ENCODE peak calls at places on chromosomes 4 and X, in eight cellular contexts. One of them, this sample, is unnamed. For H3K9me3, the result is how much of the 10 kb centered on the place peaks cover.

GRCh38 chrX:136646602-136647239 is 1.2 kb upstream of the CD40LG start:
- DNase-seq in stomach: no peak
- DNase-seq in pancreas: no peak
- DNase-seq in CD8-positive, alpha-beta memory T cell: no peak
- DNase-seq in tibial artery: no peak
- DNase-seq in cardiac muscle cell: no peak
- DNase-seq in small intestine: no peak
- DNase-seq in fibroblast of lung: no peak
- DNase-seq in this sample: no peak

GRCh38 chr4:137558951-137559350 is 26.7 kb upstream of the PCDH18 start:
- DNase-seq in stomach: no peak
- DNase-seq in small intestine: no peak
- DNase-seq in CD8-positive, alpha-beta memory T cell: no peak
- DNase-seq in cardiac muscle cell: peak
- DNase-seq in tibial artery: no peak
- DNase-seq in fibroblast of lung: peak
- DNase-seq in pancreas: no peak
- DNase-seq in this sample: no peak

GRCh38 chrX:38768079-38768478 is 33.2 kb upstream of the MID1IP1 start:
- DNase-seq in tibial artery: no peak
- DNase-seq in cardiac muscle cell: peak
- DNase-seq in fibroblast of lung: peak
- DNase-seq in CD8-positive, alpha-beta memory T cell: no peak
- DNase-seq in stomach: no peak
- DNase-seq in small intestine: peak
- DNase-seq in pancreas: no peak
- DNase-seq in this sample: peak

GRCh38 chrX:41180194-41180902 is 95.1 kb downstream of the USP9X start:
- DNase-seq in stomach: peak
- DNase-seq in cardiac muscle cell: peak
- DNase-seq in CD8-positive, alpha-beta memory T cell: peak
- DNase-seq in tibial artery: peak
- DNase-seq in pancreas: peak
- DNase-seq in small intestine: peak
- DNase-seq in fibroblast of lung: peak
- DNase-seq in this sample: peak

GRCh38 chr4:19689511-19689910 is 562.2 kb upstream of the SLIT2 start:
- DNase-seq in pancreas: no peak
- DNase-seq in tibial artery: no peak
- DNase-seq in CD8-positive, alpha-beta memory T cell: no peak
- DNase-seq in small intestine: no peak
- DNase-seq in fibroblast of lung: peak
- DNase-seq in cardiac muscle cell: peak
- DNase-seq in stomach: no peak
- DNase-seq in this sample: peak

GRCh38 chr4:144565558-144566195 is 80.3 kb upstream of the HHIP start:
- DNase-seq in small intestine: no peak
- DNase-seq in cardiac muscle cell: no peak
- DNase-seq in fibroblast of lung: peak
- DNase-seq in stomach: no peak
- DNase-seq in CD8-positive, alpha-beta memory T cell: no peak
- DNase-seq in pancreas: no peak
- DNase-seq in tibial artery: no peak
- DNase-seq in this sample: no peak

GRCh38 chr4:185165605-185166063 is 22.6 kb downstream of the SLC25A4 start:
- DNase-seq in tibial artery: no peak
- DNase-seq in CD8-positive, alpha-beta memory T cell: no peak
- DNase-seq in fibroblast of lung: peak
- DNase-seq in stomach: no peak
- DNase-seq in small intestine: peak
- DNase-seq in cardiac muscle cell: peak
- DNase-seq in pancreas: no peak
- DNase-seq in this sample: no peak

GRCh38 chrX:106791495-106791894 is 11.0 kb upstream of the TBC1D8B start:
- DNase-seq in pancreas: no peak
- DNase-seq in cardiac muscle cell: peak
- DNase-seq in fibroblast of lung: peak
- DNase-seq in small intestine: no peak
- DNase-seq in stomach: no peak
- DNase-seq in tibial artery: no peak
- DNase-seq in CD8-positive, alpha-beta memory T cell: no peak
- DNase-seq in this sample: no peak

GRCh38 chr4:47468686-47469365 is 5.3 kb upstream of the COMMD8 start:
- DNase-seq in fibroblast of lung: peak
- DNase-seq in pancreas: no peak
- DNase-seq in cardiac muscle cell: peak
- DNase-seq in CD8-positive, alpha-beta memory T cell: no peak
- DNase-seq in small intestine: no peak
- DNase-seq in stomach: no peak
- DNase-seq in tibial artery: no peak
- DNase-seq in this sample: no peak

GRCh38 chr4:105957680-105958079 is 62.4 kb downstream of the NPNT start:
- DNase-seq in fibroblast of lung: no peak
- DNase-seq in stomach: no peak
- DNase-seq in tibial artery: no peak
- DNase-seq in small intestine: no peak
- DNase-seq in pancreas: no peak
- DNase-seq in cardiac muscle cell: no peak
- DNase-seq in CD8-positive, alpha-beta memory T cell: no peak
- DNase-seq in this sample: no peak

GRCh38 chrX:111035256-111035655 is 60.7 kb upstream of the PAK3 start:
- DNase-seq in pancreas: no peak
- DNase-seq in tibial artery: no peak
- DNase-seq in CD8-positive, alpha-beta memory T cell: no peak
- DNase-seq in fibroblast of lung: no peak
- DNase-seq in small intestine: no peak
- DNase-seq in stomach: no peak
- DNase-seq in cardiac muscle cell: no peak
- DNase-seq in this sample: no peak

GRCh38 chr4:152815078-152815477 is 35.3 kb downstream of the ARFIP1 start:
- DNase-seq in tibial artery: no peak
- DNase-seq in fibroblast of lung: no peak
- DNase-seq in pancreas: no peak
- DNase-seq in stomach: no peak
- DNase-seq in small intestine: no peak
- DNase-seq in cardiac muscle cell: peak
- DNase-seq in CD8-positive, alpha-beta memory T cell: no peak
- DNase-seq in this sample: no peak

GRCh38 chr4:8250637-8251036 is 18.9 kb upstream of the HTRA3 start:
- DNase-seq in pancreas: no peak
- DNase-seq in fibroblast of lung: no peak
- DNase-seq in tibial artery: no peak
- DNase-seq in stomach: no peak
- DNase-seq in CD8-positive, alpha-beta memory T cell: no peak
- DNase-seq in small intestine: no peak
- DNase-seq in cardiac muscle cell: no peak
- DNase-seq in this sample: no peak

GRCh38 chr4:176735300-176735699 is 57.4 kb downstream of the VEGFC start:
- DNase-seq in small intestine: no peak
- DNase-seq in fibroblast of lung: peak
- DNase-seq in CD8-positive, alpha-beta memory T cell: no peak
- DNase-seq in pancreas: no peak
- DNase-seq in stomach: no peak
- DNase-seq in cardiac muscle cell: peak
- DNase-seq in tibial artery: no peak
- DNase-seq in this sample: peak

GRCh38 chr4:136713140-136713539 is 819.2 kb downstream of the PCDH18 start:
- DNase-seq in fibroblast of lung: peak
- DNase-seq in pancreas: no peak
- DNase-seq in CD8-positive, alpha-beta memory T cell: no peak
- DNase-seq in stomach: no peak
- DNase-seq in cardiac muscle cell: peak
- DNase-seq in tibial artery: no peak
- DNase-seq in small intestine: no peak
- DNase-seq in this sample: no peak

GRCh38 chr4:3227878-3228675 is 20.9 kb upstream of the MSANTD1 start:
- DNase-seq in small intestine: no peak
- DNase-seq in stomach: no peak
- DNase-seq in tibial artery: no peak
- DNase-seq in CD8-positive, alpha-beta memory T cell: no peak
- DNase-seq in fibroblast of lung: peak
- DNase-seq in cardiac muscle cell: no peak
- DNase-seq in pancreas: no peak
- DNase-seq in this sample: no peak

GRCh38 chr4:130632731-130633604 is 1537.0 kb downstream of the C4orf33 start:
- DNase-seq in fibroblast of lung: peak
- DNase-seq in small intestine: no peak
- DNase-seq in cardiac muscle cell: no peak
- DNase-seq in CD8-positive, alpha-beta memory T cell: no peak
- DNase-seq in pancreas: no peak
- DNase-seq in stomach: no peak
- DNase-seq in tibial artery: no peak
- DNase-seq in this sample: no peak

GRCh38 chr4:1081689-1082040 is 31.7 kb downstream of the RNF212 start:
- DNase-seq in tibial artery: no peak
- DNase-seq in cardiac muscle cell: peak
- DNase-seq in fibroblast of lung: peak
- DNase-seq in small intestine: no peak
- DNase-seq in CD8-positive, alpha-beta memory T cell: no peak
- DNase-seq in stomach: no peak
- DNase-seq in pancreas: no peak
- DNase-seq in this sample: no peak

GRCh38 chr4:74456056-74456744 is 11.3 kb downstream of the AREG start:
- DNase-seq in fibroblast of lung: no peak
- DNase-seq in small intestine: no peak
- DNase-seq in CD8-positive, alpha-beta memory T cell: no peak
- DNase-seq in cardiac muscle cell: peak
- DNase-seq in stomach: no peak
- DNase-seq in tibial artery: no peak
- DNase-seq in pancreas: no peak
- DNase-seq in this sample: no peak

GRCh38 chrX:30948626-30949025 is 59.6 kb upstream of the TAB3 start:
- DNase-seq in small intestine: no peak
- DNase-seq in pancreas: no peak
- DNase-seq in cardiac muscle cell: no peak
- DNase-seq in CD8-positive, alpha-beta memory T cell: no peak
- DNase-seq in stomach: no peak
- DNase-seq in tibial artery: no peak
- DNase-seq in fibroblast of lung: no peak
- DNase-seq in this sample: no peak

GRCh38 chrX:54416965-54417364 is 23.2 kb upstream of the TSR2 start:
- DNase-seq in cardiac muscle cell: no peak
- DNase-seq in fibroblast of lung: no peak
- DNase-seq in pancreas: no peak
- DNase-seq in CD8-positive, alpha-beta memory T cell: no peak
- DNase-seq in stomach: no peak
- DNase-seq in tibial artery: no peak
- DNase-seq in small intestine: no peak
- DNase-seq in this sample: no peak

GRCh38 chr4:165720411-165721082 is 152.5 kb upstream of the TLL1 start:
- DNase-seq in CD8-positive, alpha-beta memory T cell: no peak
- DNase-seq in pancreas: no peak
- DNase-seq in tibial artery: no peak
- DNase-seq in cardiac muscle cell: peak
- DNase-seq in stomach: no peak
- DNase-seq in small intestine: no peak
- DNase-seq in fibroblast of lung: no peak
- DNase-seq in this sample: no peak

GRCh38 chrX:46788902-46789301 is 30.0 kb upstream of the SLC9A7 start:
- DNase-seq in fibroblast of lung: peak
- DNase-seq in small intestine: no peak
- DNase-seq in CD8-positive, alpha-beta memory T cell: no peak
- DNase-seq in cardiac muscle cell: no peak
- DNase-seq in stomach: no peak
- DNase-seq in pancreas: no peak
- DNase-seq in tibial artery: no peak
- DNase-seq in this sample: no peak

DNA sequence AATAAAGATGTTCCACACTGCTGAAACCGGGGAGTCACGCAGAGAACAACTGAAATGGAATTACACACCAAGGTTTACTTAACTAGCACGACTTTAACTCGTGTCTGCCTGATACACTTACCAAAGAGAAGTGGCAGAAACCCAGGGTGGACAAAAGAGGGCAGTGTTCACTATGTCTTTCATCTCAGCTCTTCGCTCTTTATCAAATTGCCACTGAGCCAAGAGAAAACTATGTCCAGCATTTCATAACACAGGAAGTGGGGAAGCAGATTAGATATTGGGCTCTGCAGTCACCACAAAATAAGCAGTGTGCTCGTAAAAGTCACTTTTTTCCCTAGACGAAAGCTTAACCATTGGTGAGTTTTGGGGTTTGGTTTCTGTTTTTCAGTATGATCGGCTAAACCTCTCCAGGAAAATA is 155.7 kb downstream of the CHIC2 start:
- DNase-seq in pancreas: peak
- DNase-seq in fibroblast of lung: peak
- DNase-seq in CD8-positive, alpha-beta memory T cell: no peak
- DNase-seq in small intestine: peak
- DNase-seq in stomach: peak
- DNase-seq in cardiac muscle cell: peak
- DNase-seq in tibial artery: peak
- DNase-seq in this sample: peak
- H3K9me3 ChIP-seq in pancreas: under half
- H3K9me3 ChIP-seq in fibroblast of lung: under half
- H3K9me3 ChIP-seq in CD8-positive, alpha-beta memory T cell: under half
- H3K9me3 ChIP-seq in small intestine: under half
- H3K9me3 ChIP-seq in stomach: under half
- H3K9me3 ChIP-seq in cardiac muscle cell: under half
- H3K9me3 ChIP-seq in tibial artery: under half
- H3K9me3 ChIP-seq in this sample: under half

GRCh38 chrX:94493405-94493804 is 819.4 kb downstream of the FAM133A start:
- DNase-seq in fibroblast of lung: no peak
- DNase-seq in cardiac muscle cell: no peak
- DNase-seq in pancreas: peak
- DNase-seq in CD8-positive, alpha-beta memory T cell: no peak
- DNase-seq in small intestine: no peak
- DNase-seq in stomach: peak
- DNase-seq in tibial artery: no peak
- DNase-seq in this sample: no peak

GRCh38 chrX:94492541-94492940 is 818.5 kb downstream of the FAM133A start:
- DNase-seq in tibial artery: no peak
- DNase-seq in cardiac muscle cell: no peak
- DNase-seq in pancreas: peak
- DNase-seq in CD8-positive, alpha-beta memory T cell: no peak
- DNase-seq in fibroblast of lung: no peak
- DNase-seq in stomach: peak
- DNase-seq in small intestine: no peak
- DNase-seq in this sample: no peak
- H3K4me3 ChIP-seq in tibial artery: no peak
- H3K4me3 ChIP-seq in cardiac muscle cell: no peak
- H3K4me3 ChIP-seq in pancreas: no peak
- H3K4me3 ChIP-seq in CD8-positive, alpha-beta memory T cell: no peak
- H3K4me3 ChIP-seq in fibroblast of lung: no peak
- H3K4me3 ChIP-seq in stomach: no peak
- H3K4me3 ChIP-seq in small intestine: no peak
- H3K4me3 ChIP-seq in this sample: no peak

GRCh38 chr4:127875791-127876190 is 4.9 kb upstream of the PLK4 start:
- DNase-seq in small intestine: no peak
- DNase-seq in stomach: no peak
- DNase-seq in fibroblast of lung: no peak
- DNase-seq in CD8-positive, alpha-beta memory T cell: no peak
- DNase-seq in tibial artery: no peak
- DNase-seq in pancreas: no peak
- DNase-seq in cardiac muscle cell: no peak
- DNase-seq in this sample: no peak
- H3K9me3 ChIP-seq in small intestine: under half
- H3K9me3 ChIP-seq in stomach: under half
- H3K9me3 ChIP-seq in fibroblast of lung: under half
- H3K9me3 ChIP-seq in CD8-positive, alpha-beta memory T cell: under half
- H3K9me3 ChIP-seq in tibial artery: under half
- H3K9me3 ChIP-seq in pancreas: under half
- H3K9me3 ChIP-seq in cardiac muscle cell: under half
- H3K9me3 ChIP-seq in this sample: under half

GRCh38 chrX:11427082-11428033 is 134.1 kb downstream of the AMELX start:
- DNase-seq in small intestine: no peak
- DNase-seq in CD8-positive, alpha-beta memory T cell: no peak
- DNase-seq in fibroblast of lung: no peak
- DNase-seq in tibial artery: peak
- DNase-seq in stomach: peak
- DNase-seq in cardiac muscle cell: peak
- DNase-seq in pancreas: peak
- DNase-seq in this sample: no peak
- H3K4me3 ChIP-seq in small intestine: peak
- H3K4me3 ChIP-seq in CD8-positive, alpha-beta memory T cell: no peak
- H3K4me3 ChIP-seq in fibroblast of lung: peak
- H3K4me3 ChIP-seq in tibial artery: peak
- H3K4me3 ChIP-seq in stomach: peak
- H3K4me3 ChIP-seq in cardiac muscle cell: peak
- H3K4me3 ChIP-seq in pancreas: no peak
- H3K4me3 ChIP-seq in this sample: no peak

This sample was measured in SJSA1.